ENCODE peak calls at places on chromosomes 2 and 18, in ten cellular contexts. O, C, V, X, I, F, W, B, S and E are unnamed samples.

GRCh38 chr2:29477186-29477585 is 362.0 kb downstream of the CLIP4 start:
- DNase-seq in C (no peak), I (no peak), V (no peak), F (no peak), O (no peak), W (no peak), X (no peak), B (no peak), S (no peak), E (no peak)

GRCh38 chr18:369224-370010 is 101.6 kb upstream of the THOC1 start:
- DNase-seq in X (no peak), F (no peak), B (no peak), S (no peak), O (no peak), C (no peak), V (no peak), W (no peak), I (no peak), E (no peak)

GRCh38 chr2:173075781-173076556 is at the start of gene MAP3K20:
- DNase-seq in I (peak), X (no peak), F (peak), B (peak), S (peak), V (peak), W (no peak), O (peak), C (no peak), E (no peak)

GRCh38 chr2:62410015-62410453 is 96.0 kb downstream of the TMEM17 start:
- DNase-seq in F (no peak), B (no peak), V (no peak), C (no peak), X (no peak), I (no peak), O (no peak), W (no peak), S (no peak), E (no peak)

GRCh38 chr2:1830936-1831616 is 86.8 kb upstream of the PXDN start:
- DNase-seq in V (no peak), S (no peak), F (no peak), O (peak), W (no peak), B (no peak), C (no peak), I (no peak), X (no peak), E (no peak)

GRCh38 chr2:197273485-197273884 is 37.1 kb downstream of the ANKRD44 start:
- DNase-seq in C (no peak), W (no peak), I (peak), S (no peak), F (no peak), O (no peak), V (no peak), X (no peak), B (no peak), E (no peak)

GRCh38 chr18:36888778-36889177 is 59.9 kb downstream of the KIAA1328 start:
- DNase-seq in V (no peak), B (no peak), S (no peak), F (no peak), W (no peak), I (no peak), X (no peak), O (no peak), C (no peak), E (no peak)

GRCh38 chr18:62979900-62980299 is 264.6 kb downstream of the PHLPP1 start:
- DNase-seq in S (no peak), C (no peak), X (no peak), O (no peak), F (no peak), B (no peak), I (no peak), W (no peak), V (no peak), E (no peak)

GRCh38 chr2:178796079-178796677 is 11.0 kb downstream of the TTN start:
- DNase-seq in S (no peak), F (no peak), O (peak), C (peak), W (peak), I (no peak), X (peak), V (no peak), B (no peak), E (no peak)

GRCh38 chr2:122960727-122961641 is 1064.1 kb upstream of the CNTNAP5 start:
- DNase-seq in W (peak), X (no peak), I (no peak), F (no peak), S (no peak), B (no peak), O (peak), V (no peak), C (no peak), E (no peak)

GRCh38 chr2:122136071-122136470 is 380.6 kb downstream of the TSN start:
- DNase-seq in C (no peak), F (no peak), X (no peak), I (no peak), O (peak), W (peak), S (no peak), V (no peak), B (no peak), E (no peak)

GRCh38 chr18:43234889-43235288 is 42.4 kb downstream of the SYT4 start:
- DNase-seq in F (no peak), I (no peak), X (no peak), S (no peak), V (no peak), O (no peak), B (no peak), W (no peak), C (no peak), E (no peak)

GRCh38 chr2:112669667-112670066 is 23.9 kb downstream of the SLC20A1 start:
- DNase-seq in C (no peak), W (no peak), S (no peak), I (no peak), B (no peak), O (no peak), F (no peak), V (no peak), X (no peak), E (no peak)

GRCh38 chr2:219228745-219229374 is 576 bp downstream of the ATG9A start:
- DNase-seq in O (no peak), S (no peak), F (peak), C (no peak), B (no peak), W (no peak), X (no peak), V (no peak), I (no peak), E (no peak)

GRCh38 chr2:204110250-204111183 is 174.0 kb downstream of the ICOS start:
- DNase-seq in I (no peak), B (peak), V (peak), O (peak), C (peak), F (no peak), S (no peak), W (no peak), X (no peak), E (no peak)

GRCh38 chr2:27621524-27621923 is 7.3 kb downstream of the CCDC121 start:
- DNase-seq in O (no peak), B (no peak), X (no peak), S (no peak), I (no peak), C (no peak), V (no peak), W (no peak), F (no peak), E (no peak)

GRCh38 chr2:178066890-178067669 is 5.5 kb downstream of the PDE11A start:
- DNase-seq in W (no peak), I (no peak), O (no peak), B (no peak), S (no peak), C (no peak), F (no peak), X (no peak), V (no peak), E (no peak)

GRCh38 chr2:71064110-71064611 is 4.3 kb upstream of the NAGK start:
- DNase-seq in B (no peak), V (no peak), S (no peak), I (no peak), F (no peak), W (no peak), O (no peak), X (no peak), C (no peak), E (no peak)

GRCh38 chr2:51469102-51469501 is 437.2 kb upstream of the NRXN1 start:
- DNase-seq in F (no peak), W (no peak), V (no peak), B (no peak), O (no peak), C (no peak), S (no peak), X (no peak), I (no peak), E (no peak)

GRCh38 chr2:231549446-231550239 is 19.4 kb upstream of the NMUR1 start:
- DNase-seq in X (no peak), O (no peak), S (no peak), F (no peak), W (no peak), B (no peak), C (no peak), I (no peak), V (no peak), E (no peak)

GRCh38 chr2:234689911-234690379 is 193.1 kb upstream of the ARL4C start:
- DNase-seq in V (no peak), W (no peak), S (no peak), O (no peak), B (no peak), C (no peak), X (no peak), I (no peak), F (peak), E (no peak)

GRCh38 chr2:179898873-179899272 is 37.5 kb upstream of the ZNF385B start:
- DNase-seq in I (no peak), O (peak), S (no peak), F (no peak), V (peak), W (peak), B (no peak), X (no peak), C (no peak), E (no peak)

GRCh38 chr18:44922968-44923367 is 242.3 kb downstream of the SETBP1 start:
- DNase-seq in I (no peak), O (peak), F (no peak), X (no peak), C (no peak), B (no peak), W (no peak), V (no peak), S (no peak), E (no peak)

GRCh38 chr2:206217162-206217561 is 57.3 kb upstream of the ZDBF2 start:
- DNase-seq in I (no peak), V (no peak), O (no peak), B (no peak), S (no peak), X (no peak), F (no peak), C (no peak), W (no peak), E (no peak)

GRCh38 chr2:54329482-54330225 is 73.6 kb upstream of the TSPYL6 start:
- DNase-seq in O (peak), W (no peak), S (no peak), C (no peak), B (no peak), I (no peak), X (no peak), V (no peak), F (no peak), E (no peak)

GRCh38 chr18:22767653-22768052 is 165.5 kb upstream of the RBBP8 start:
- DNase-seq in B (no peak), W (no peak), I (no peak), C (no peak), X (no peak), V (no peak), F (no peak), O (no peak), S (no peak), E (no peak)

GRCh38 chr2:185658766-185659165 is 79.8 kb upstream of the FSIP2 start:
- DNase-seq in B (no peak), S (no peak), X (no peak), O (no peak), W (no peak), I (no peak), C (no peak), F (no peak), V (no peak), E (no peak)

GRCh38 chr2:172103471-172104292 is 982 bp upstream of the DLX2 start:
- DNase-seq in S (peak), B (peak), W (peak), I (peak), C (no peak), F (peak), X (peak), V (peak), O (peak), E (no peak)

GRCh38 chr2:158134655-158135054 is 33.0 kb downstream of the UPP2 start:
- DNase-seq in W (no peak), C (no peak), B (no peak), X (no peak), S (no peak), O (no peak), F (no peak), V (no peak), I (no peak), E (no peak)

GRCh38 chr18:80200932-80201672 is 46.2 kb downstream of the PARD6G start:
- DNase-seq in B (no peak), I (no peak), X (no peak), O (no peak), W (no peak), V (no peak), S (no peak), C (no peak), F (peak), E (no peak)